ENCODE peak calls at places on chromosomes 2 and 18, in four cellular contexts. H, D, X and F are unnamed samples.

GRCh38 chr18:33369711-33370449 is 70.6 kb downstream of the CCDC178 start:
- DNase-seq in H (no peak), D (no peak), X (no peak), F (no peak)

GRCh38 chr2:100011272-100011711 is 131.1 kb downstream of the AFF3 start:
- DNase-seq in H (no peak), D (no peak), X (no peak), F (no peak)

GRCh38 chr2:23453936-23454460 is 69.0 kb downstream of the KLHL29 start:
- DNase-seq in H (no peak), D (no peak), X (no peak), F (no peak)

GRCh38 chr18:34595673-34596072 is 114.4 kb upstream of the DTNA start:
- DNase-seq in H (no peak), D (no peak), X (no peak), F (no peak)

GRCh38 chr2:130826821-130827501 is 9.8 kb upstream of the ARHGEF4 start:
- DNase-seq in H (no peak), D (no peak), X (no peak), F (no peak)

GRCh38 chr2:237667891-237668290 is 40.5 kb downstream of the LRRFIP1 start:
- DNase-seq in H (no peak), D (no peak), X (peak), F (peak)

GRCh38 chr2:121771976-121772742 is 16.7 kb downstream of the TSN start:
- DNase-seq in H (peak), D (no peak), X (no peak), F (no peak)

GRCh38 chr2:102181919-102182635 is 4.7 kb upstream of the IL1RL2 start:
- DNase-seq in H (no peak), D (no peak), X (no peak), F (peak)

GRCh38 chr2:96631804-96632435 is 6.2 kb downstream of the KANSL3 start:
- DNase-seq in H (no peak), D (no peak), X (no peak), F (no peak)

GRCh38 chr2:101558740-101559508 is 84.0 kb upstream of the RFX8 start:
- DNase-seq in H (no peak), D (no peak), X (no peak), F (no peak)

GRCh38 chr2:96103906-96104861 is 12.2 kb downstream of the ADRA2B start:
- DNase-seq in H (no peak), D (no peak), X (peak), F (peak)

GRCh38 chr2:118388771-118389170 is 300.5 kb downstream of the INSIG2 start:
- DNase-seq in H (no peak), D (no peak), X (no peak), F (no peak)

GRCh38 chr18:2997429-2997828 is 15.5 kb downstream of the LPIN2 start:
- DNase-seq in H (no peak), D (no peak), X (no peak), F (no peak)

GRCh38 chr2:102049756-102050443 is 58.1 kb downstream of the IL1R2 start:
- DNase-seq in H (peak), D (no peak), X (no peak), F (peak)

GRCh38 chr2:82230406-82230805 is 1925.9 kb upstream of the LRRTM1 start:
- DNase-seq in H (no peak), D (no peak), X (no peak), F (no peak)

GRCh38 chr2:85545780-85546240 is 6.8 kb downstream of the MAT2A start:
- DNase-seq in H (no peak), D (no peak), X (no peak), F (no peak)

GRCh38 chr2:97788986-97789644 is 75.7 kb downstream of the ZAP70 start:
- DNase-seq in H (no peak), D (no peak), X (no peak), F (no peak)

GRCh38 chr2:42110287-42110973 is 58.7 kb upstream of the EML4 start:
- DNase-seq in H (no peak), D (no peak), X (no peak), F (peak)

GRCh38 chr2:232236200-232236599 is 142.4 kb upstream of the ALPP start:
- DNase-seq in H (peak), D (no peak), X (no peak), F (no peak)

GRCh38 chr2:75076088-75076487 is 117.6 kb downstream of the POLE4 start:
- DNase-seq in H (peak), D (no peak), X (no peak), F (no peak)

GRCh38 chr2:38277245-38278119 is 99.6 kb downstream of the ATL2 start:
- DNase-seq in H (no peak), D (no peak), X (no peak), F (no peak)

GRCh38 chr2:156338578-156338977 is 6.1 kb upstream of the NR4A2 start:
- DNase-seq in H (no peak), D (no peak), X (no peak), F (no peak)

GRCh38 chr2:176187306-176188217 is 906 bp upstream of the HOXD1 start:
- DNase-seq in H (no peak), D (peak), X (no peak), F (no peak)

GRCh38 chr2:161136696-161137324 is 23.4 kb upstream of the TANK start:
- DNase-seq in H (no peak), D (no peak), X (no peak), F (no peak)

GRCh38 chr18:76604642-76605240 is 109.7 kb upstream of the ZNF516 start:
- DNase-seq in H (no peak), D (no peak), X (no peak), F (no peak)

GRCh38 chr2:15874854-15875776 is 65.2 kb upstream of the MYCN start:
- DNase-seq in H (no peak), D (no peak), X (no peak), F (no peak)

GRCh38 chr2:48120759-48121242 is 214.5 kb upstream of the FBXO11 start:
- DNase-seq in H (no peak), D (no peak), X (no peak), F (no peak)

GRCh38 chr2:101232770-101233169 is 19.9 kb upstream of the CNOT11 start:
- DNase-seq in H (no peak), D (no peak), X (no peak), F (no peak)

GRCh38 chr2:24957976-24958375 is 13.8 kb downstream of the DNAJC27 start:
- DNase-seq in H (no peak), D (no peak), X (no peak), F (no peak)

GRCh38 chr18:75240433-75240832 is 29.8 kb downstream of the TSHZ1 start:
- DNase-seq in H (no peak), D (no peak), X (no peak), F (no peak)

GRCh38 chr2:25964891-25965290 is 17.4 kb downstream of the KIF3C start:
- DNase-seq in H (no peak), D (no peak), X (no peak), F (no peak)

GRCh38 chr2:54208364-54209240 is 47.4 kb downstream of the TSPYL6 start:
- DNase-seq in H (no peak), D (no peak), X (no peak), F (no peak)

GRCh38 chr2:43233218-43234212 is 7.1 kb upstream of the ZFP36L2 start:
- DNase-seq in H (peak), D (no peak), X (no peak), F (no peak)

GRCh38 chr18:8462651-8463185 is 146.5 kb upstream of the RAB12 start:
- DNase-seq in H (no peak), D (no peak), X (no peak), F (no peak)

GRCh38 chr2:67895171-67895941 is 167.4 kb downstream of the C1D start:
- DNase-seq in H (no peak), D (no peak), X (no peak), F (no peak)

GRCh38 chr2:64888591-64889309 is 100.4 kb upstream of the SLC1A4 start:
- DNase-seq in H (no peak), D (no peak), X (no peak), F (no peak)

GRCh38 chr2:41954304-41955291 is 93.2 kb upstream of the PKDCC start:
- DNase-seq in H (no peak), D (no peak), X (no peak), F (no peak)